ENCODE peak calls at places on chromosome 1, in six cellular contexts. U is tibial artery, N is cardiac muscle cell, O is pancreas, X is Panc1, S is heart right ventricle. E is an unnamed sample.

GRCh38 chr1:27528701-27529637 is 39.0 kb upstream of the WASF2 start:
- DNase-seq in U (peak; percentile 89), N (peak; percentile 90), O (no peak), X (no peak), S (peak; percentile 73), E (no peak)

GRCh38 chr1:147762233-147763024 is 2.0 kb upstream of the GJA5 start:
- DNase-seq in U (no peak), N (peak; percentile 19), O (no peak), X (no peak), S (no peak), E (peak; percentile 25)

GRCh38 chr1:181987334-181987870 is 74.1 kb downstream of the ZNF648 start:
- DNase-seq in U (no peak), N (no peak), O (no peak), X (no peak), S (no peak), E (no peak)

GRCh38 chr1:5481889-5482288 is 510.3 kb downstream of the NPHP4 start:
- DNase-seq in U (no peak), N (no peak), O (peak; percentile 34), X (no peak), S (no peak), E (peak; percentile 8)

GRCh38 chr1:225366016-225366415 is 61.8 kb downstream of the LBR start:
- DNase-seq in U (no peak), N (no peak), O (no peak), X (no peak), S (no peak), E (no peak)

GRCh38 chr1:169108897-169109560 is 2.5 kb downstream of the ATP1B1 start:
- DNase-seq in U (no peak), N (peak; percentile 42), O (no peak), X (peak; percentile 42), S (no peak), E (peak; percentile 59)

GRCh38 chr1:47231314-47232186 is 475 bp downstream of the TAL1 start:
- DNase-seq in U (no peak), N (peak; percentile 70), O (no peak), X (no peak), S (peak; percentile 30), E (peak; percentile 61)

GRCh38 chr1:29845910-29846309 is 609.6 kb downstream of the PTPRU start:
- DNase-seq in U (peak; percentile 34), N (no peak), O (no peak), X (no peak), S (no peak), E (no peak)

GRCh38 chr1:45493116-45493697 is 2.2 kb upstream of the TESK2 start:
- DNase-seq in U (no peak), N (peak; percentile 73), O (peak; percentile 18), X (peak; percentile 42), S (no peak), E (peak; percentile 59)

GRCh38 chr1:152111515-152111968 is 3.7 kb downstream of the TCHH start:
- DNase-seq in U (no peak), N (peak; percentile 53), O (no peak), X (no peak), S (no peak), E (peak; percentile 78)

GRCh38 chr1:210855440-210855839 is 278.5 kb downstream of the KCNH1 start:
- DNase-seq in U (no peak), N (no peak), O (no peak), X (no peak), S (no peak), E (no peak)

GRCh38 chr1:93016171-93016570 is 54.9 kb upstream of the DIPK1A start:
- DNase-seq in U (no peak), N (peak; percentile 50), O (no peak), X (no peak), S (no peak), E (no peak)

GRCh38 chr1:95953005-95953404 is 719.0 kb downstream of the RWDD3 start:
- DNase-seq in U (no peak), N (peak; percentile 44), O (no peak), X (no peak), S (no peak), E (peak; percentile 50)

GRCh38 chr1:95232646-95233320 is 1.2 kb upstream of the RWDD3 start:
- DNase-seq in U (no peak), N (peak; percentile 72), O (no peak), X (no peak), S (no peak), E (no peak)

GRCh38 chr1:37265786-37266667 is 208.4 kb upstream of the ZC3H12A start:
- DNase-seq in U (no peak), N (no peak), O (no peak), X (no peak), S (no peak), E (no peak)

GRCh38 chr1:159952932-159953331 is 1.1 kb downstream of the SLAMF9 start:
- DNase-seq in U (peak; percentile 17), N (no peak), O (no peak), X (no peak), S (no peak), E (no peak)

GRCh38 chr1:151556052-151556451 is 15.9 kb downstream of the TUFT1 start:
- DNase-seq in U (no peak), N (no peak), O (no peak), X (no peak), S (no peak), E (no peak)

GRCh38 chr1:157540160-157540748 is 12.1 kb downstream of the FCRL5 start:
- DNase-seq in U (no peak), N (no peak), O (no peak), X (no peak), S (no peak), E (no peak)

GRCh38 chr1:164695956-164696665 is 137.1 kb downstream of the PBX1 start:
- DNase-seq in U (no peak), N (no peak), O (no peak), X (no peak), S (no peak), E (no peak)

GRCh38 chr1:197921235-197922069 is 4.3 kb downstream of the LHX9 start:
- DNase-seq in U (peak; percentile 57), N (no peak), O (no peak), X (no peak), S (no peak), E (no peak)

GRCh38 chr1:246110343-246111219 is 396.5 kb downstream of the SMYD3 start:
- DNase-seq in U (no peak), N (peak; percentile 21), O (no peak), X (no peak), S (no peak), E (no peak)

GRCh38 chr1:149899460-149900284 is at the start of gene BOLA1:
- DNase-seq in U (peak; percentile 96), N (peak; percentile 95), O (peak; percentile 90), X (peak; percentile 59), S (peak; percentile 92), E (peak; percentile 97)

GRCh38 chr1:162690672-162691434 is 58.6 kb downstream of the DDR2 start:
- DNase-seq in U (peak; percentile 90), N (peak; percentile 86), O (no peak), X (peak; percentile 74), S (peak; percentile 41), E (peak; percentile 90)

GRCh38 chr1:7558041-7558461 is 213.0 kb upstream of the VAMP3 start:
- DNase-seq in U (no peak), N (peak; percentile 21), O (no peak), X (no peak), S (no peak), E (no peak)

GRCh38 chr1:66247415-66248208 is 286.3 kb upstream of the SGIP1 start:
- DNase-seq in U (no peak), N (no peak), O (no peak), X (no peak), S (no peak), E (no peak)

GRCh38 chr1:94247146-94248094 is 10.0 kb upstream of the ARHGAP29 start:
- DNase-seq in U (peak; percentile 86), N (peak; percentile 80), O (peak; percentile 96), X (no peak), S (peak; percentile 89), E (peak; percentile 14)

GRCh38 chr1:164699815-164700491 is 141.0 kb downstream of the PBX1 start:
- DNase-seq in U (no peak), N (no peak), O (no peak), X (no peak), S (peak; percentile 13), E (peak; percentile 23)

GRCh38 chr1:202228484-202229122 is 35.0 kb downstream of the LGR6 start:
- DNase-seq in U (no peak), N (no peak), O (no peak), X (no peak), S (no peak), E (no peak)
- H3K4me1 ChIP-seq in U (peaks cover 12% of the 10 kb centered on the region), N (peaks cover 7% of the 10 kb centered on the region), O (no peaks in the 10 kb centered on the region), X (no peaks in the 10 kb centered on the region), S (no peaks in the 10 kb centered on the region), E (no peaks in the 10 kb centered on the region)

DNA sequence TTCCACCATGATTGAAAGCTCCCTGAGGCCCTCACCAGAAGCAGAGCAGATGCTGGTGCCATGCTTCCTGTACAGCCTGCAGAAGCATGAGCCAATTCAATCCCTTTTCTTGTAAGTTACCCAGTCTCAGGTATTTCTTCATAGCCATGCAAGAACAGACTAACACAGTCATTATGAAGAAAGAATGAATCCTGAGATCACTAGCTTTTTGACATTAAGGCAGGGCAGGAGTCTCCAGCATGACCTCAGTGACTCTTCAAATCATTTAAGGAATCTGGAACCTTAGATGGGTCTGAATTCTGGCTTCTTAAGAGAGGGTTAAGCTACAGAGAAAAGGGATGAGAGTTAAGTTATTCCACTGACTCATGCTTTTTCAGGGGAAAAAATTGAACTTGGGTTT is 79.0 kb downstream of the PTPN14 start:
- DNase-seq in U (no peak), N (peak; percentile 29), O (no peak), X (no peak), S (no peak), E (no peak)
- H3K4me1 ChIP-seq in U (peaks cover 33% of the 10 kb centered on the region), N (no peaks in the 10 kb centered on the region), O (no peaks in the 10 kb centered on the region), X (peaks cover 94% of the 10 kb centered on the region), S (peaks cover 42% of the 10 kb centered on the region), E (peaks cover 72% of the 10 kb centered on the region)

GRCh38 chr1:40384887-40385286 is 11.4 kb downstream of the SMAP2 start:
- DNase-seq in U (no peak), N (no peak), O (no peak), X (no peak), S (no peak), E (no peak)
- H3K4me1 ChIP-seq in U (peaks cover 92% of the 10 kb centered on the region), N (peaks cover 16% of the 10 kb centered on the region), O (peaks cover 64% of the 10 kb centered on the region), X (peaks cover 58% of the 10 kb centered on the region), S (peaks cover 43% of the 10 kb centered on the region), E (peaks cover 83% of the 10 kb centered on the region)

GRCh38 chr1:26285366-26286063 is 5.6 kb downstream of the SH3BGRL3 start:
- DNase-seq in U (no peak), N (no peak), O (peak; percentile 60), X (no peak), S (no peak), E (peak; percentile 41)
- H3K4me1 ChIP-seq in U (peaks cover 44% of the 10 kb centered on the region), N (peaks cover 7% of the 10 kb centered on the region), O (no peaks in the 10 kb centered on the region), X (peaks cover 23% of the 10 kb centered on the region), S (peaks cover 50% of the 10 kb centered on the region), E (peaks cover 29% of the 10 kb centered on the region)

GRCh38 chr1:156151093-156151688 is 2.2 kb upstream of the SEMA4A start:
- DNase-seq in U (peak; percentile 82), N (no peak), O (no peak), X (no peak), S (no peak), E (no peak)
- H3K4me1 ChIP-seq in U (peaks cover 38% of the 10 kb centered on the region), N (no peaks in the 10 kb centered on the region), O (no peaks in the 10 kb centered on the region), X (peaks cover 8% of the 10 kb centered on the region), S (peaks cover 10% of the 10 kb centered on the region), E (peaks cover 10% of the 10 kb centered on the region)